ENCODE peak calls at places on chromosomes 5 and 9, in six cellular contexts. U, E, C, M, O and P are unnamed samples.
A peak's percentile ranks its signal among the peaks of the same experiment; 100 is the strongest.

GRCh38 chr9:38671372-38671731 is 48.6 kb downstream of the FAM240B start:
- DNase-seq in U (no peak), E (no peak), C (no peak), M (no peak), O (no peak), P (no peak)

GRCh38 chr9:715310-715709 is 126.2 kb upstream of the DMRT1 start:
- DNase-seq in U (peak; percentile 53), E (no peak), C (no peak), M (no peak), O (no peak), P (no peak)

GRCh38 chr9:123757960-123758359 is 172.0 kb downstream of the DENND1A start:
- DNase-seq in U (no peak), E (no peak), C (no peak), M (no peak), O (no peak), P (no peak)

GRCh38 chr5:123805300-123805699 is 293.3 kb downstream of the CSNK1G3 start:
- DNase-seq in U (no peak), E (no peak), C (no peak), M (no peak), O (no peak), P (no peak)

GRCh38 chr5:34858798-34859197 is 19.8 kb downstream of the TTC23L start:
- DNase-seq in U (peak; percentile 64), E (no peak), C (no peak), M (no peak), O (no peak), P (no peak)

GRCh38 chr9:5719546-5719945 is 90.6 kb downstream of the RIC1 start:
- DNase-seq in U (no peak), E (no peak), C (no peak), M (no peak), O (no peak), P (no peak)

GRCh38 chr5:89071101-89071940 is 188.3 kb upstream of the MEF2C start:
- DNase-seq in U (no peak), E (no peak), C (no peak), M (no peak), O (no peak), P (no peak)

GRCh38 chr9:120545691-120546565 is 34.0 kb downstream of the CDK5RAP2 start:
- DNase-seq in U (peak; percentile 53), E (no peak), C (no peak), M (no peak), O (no peak), P (no peak)

GRCh38 chr5:68012831-68013230 is 202.7 kb upstream of the PIK3R1 start:
- DNase-seq in U (no peak), E (no peak), C (no peak), M (no peak), O (no peak), P (no peak)

GRCh38 chr5:14476791-14477435 is 104.7 kb upstream of the OTULINL start:
- DNase-seq in U (peak; percentile 57), E (no peak), C (no peak), M (no peak), O (no peak), P (no peak)

GRCh38 chr9:132239999-132240859 is 78.4 kb downstream of the NTNG2 start:
- DNase-seq in U (no peak), E (no peak), C (no peak), M (peak; percentile 64), O (no peak), P (no peak)
- H3K4me3 ChIP-seq in U (peak overlapping the region; percentile 20), E (no peak overlapping the region), C (no peak overlapping the region), M (peak overlapping the region; percentile 56), O (no peak overlapping the region), P (peak overlapping the region; percentile 45)

GRCh38 chr9:98124637-98125426 is 5.8 kb upstream of the TRIM14 start:
- DNase-seq in U (no peak), E (no peak), C (no peak), M (no peak), O (no peak), P (no peak)

GRCh38 chr9:98118640-98119601 is at the start of gene TRIM14:
- DNase-seq in U (peak; percentile 41), E (peak; percentile 9), C (peak; percentile 62), M (peak; percentile 93), O (no peak), P (no peak)

GRCh38 chr9:98117984-98118639 is 910 bp downstream of the TRIM14 start:
- DNase-seq in U (peak; percentile 21), E (no peak), C (peak; percentile 27), M (no peak), O (no peak), P (peak; percentile 7)

GRCh38 chr9:98121096-98121495 is 2.1 kb upstream of the TRIM14 start:
- DNase-seq in U (peak; percentile 8), E (no peak), C (no peak), M (no peak), O (no peak), P (no peak)

GRCh38 chr9:98120476-98120875 is 1.5 kb upstream of the TRIM14 start:
- DNase-seq in U (no peak), E (no peak), C (no peak), M (no peak), O (no peak), P (no peak)
- H3K4me3 ChIP-seq in U (no peak overlapping the region), E (no peak overlapping the region), C (peak overlapping the region; percentile 73), M (no peak overlapping the region), O (no peak overlapping the region), P (no peak overlapping the region)

GRCh38 chr9:109176963-109177362 is 9.9 kb upstream of the FRRS1L start:
- DNase-seq in U (no peak), E (no peak), C (no peak), M (no peak), O (no peak), P (no peak)
- H3K4me3 ChIP-seq in U (no peak overlapping the region), E (no peak overlapping the region), C (no peak overlapping the region), M (no peak overlapping the region), O (no peak overlapping the region), P (no peak overlapping the region)

GRCh38 chr5:109692011-109692410 is 2.3 kb downstream of the MAN2A1 start:
- DNase-seq in U (peak; percentile 64), E (peak; percentile 15), C (no peak), M (no peak), O (no peak), P (no peak)
- H3K4me3 ChIP-seq in U (peak overlapping the region; percentile 92), E (peak overlapping the region; percentile 1), C (peak overlapping the region; percentile 97), M (peak overlapping the region; percentile 95), O (no peak overlapping the region), P (peak overlapping the region; percentile 85)

GRCh38 chr5:153539983-153540382 is 49.5 kb downstream of the GRIA1 start:
- DNase-seq in U (no peak), E (no peak), C (no peak), M (no peak), O (no peak), P (no peak)

GRCh38 chr5:153543288-153543687 is 52.8 kb downstream of the GRIA1 start:
- DNase-seq in U (no peak), E (no peak), C (no peak), M (no peak), O (no peak), P (no peak)

GRCh38 chr5:153542536-153542935 is 52.1 kb downstream of the GRIA1 start:
- DNase-seq in U (peak; percentile 36), E (no peak), C (no peak), M (no peak), O (no peak), P (no peak)

GRCh38 chr5:153546566-153546965 is 56.1 kb downstream of the GRIA1 start:
- DNase-seq in U (peak; percentile 95), E (no peak), C (no peak), M (no peak), O (peak; percentile 65), P (peak; percentile 58)

DNA sequence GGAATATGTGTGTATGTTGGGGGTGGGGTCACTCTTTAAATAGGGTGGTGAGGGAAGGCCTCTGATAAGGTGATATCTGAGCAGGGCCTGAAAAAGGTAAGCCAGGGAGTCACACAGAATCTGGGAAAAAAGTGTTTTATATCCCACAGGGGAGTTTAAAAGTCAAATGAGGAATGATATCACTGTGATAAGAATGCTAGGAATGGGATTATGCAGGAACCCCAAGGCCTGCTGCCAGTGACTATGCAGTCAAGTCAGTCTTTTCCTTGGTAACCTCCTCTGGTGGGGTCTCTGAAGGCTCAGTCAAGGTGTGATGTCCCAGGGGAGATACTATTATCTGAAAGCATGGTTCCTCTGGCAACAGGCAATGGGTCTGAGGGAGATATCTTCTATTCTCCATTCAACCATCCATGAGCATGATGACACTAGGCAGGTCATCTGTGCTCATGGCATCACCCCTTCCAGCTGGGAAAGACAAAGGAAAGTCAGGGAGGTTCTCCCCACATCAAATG is 53.5 kb downstream of the GRIA1 start:
- DNase-seq in U (peak; percentile 52), E (no peak), C (no peak), M (no peak), O (no peak), P (no peak)
- H3K4me3 ChIP-seq in U (no peak overlapping the region), E (no peak overlapping the region), C (no peak overlapping the region), M (no peak overlapping the region), O (no peak overlapping the region), P (no peak overlapping the region)

GRCh38 chr9:126704157-126704941 is 90.6 kb downstream of the LMX1B start:
- DNase-seq in U (peak; percentile 16), E (peak; percentile 63), C (no peak), M (peak; percentile 66), O (no peak), P (no peak)
- H3K4me3 ChIP-seq in U (no peak overlapping the region), E (no peak overlapping the region), C (no peak overlapping the region), M (no peak overlapping the region), O (no peak overlapping the region), P (no peak overlapping the region)

GRCh38 chr5:181114284-181114843 is 16.6 kb downstream of the OR2V1 start:
- DNase-seq in U (no peak), E (no peak), C (no peak), M (peak; percentile 35), O (no peak), P (no peak)
- H3K4me3 ChIP-seq in U (peak overlapping the region; percentile 51), E (peak overlapping the region; percentile 35), C (no peak overlapping the region), M (no peak overlapping the region), O (peak overlapping the region; percentile 26), P (peak overlapping the region; percentile 38)

GRCh38 chr5:179275941-179276837 is 69.1 kb downstream of the ADAMTS2 start:
- DNase-seq in U (peak; percentile 98), E (peak; percentile 97), C (no peak), M (no peak), O (peak; percentile 92), P (peak; percentile 88)
- H3K4me3 ChIP-seq in U (peak overlapping the region; percentile 29), E (no peak overlapping the region), C (no peak overlapping the region), M (no peak overlapping the region), O (no peak overlapping the region), P (no peak overlapping the region)